ENCODE peak calls at places on chromosomes 3 and 15, in eight cellular contexts. P is H1, B is body of pancreas, M is upper lobe of left lung, K is prostate gland, H is stomach, S is heart left ventricle, F is IMR-90. U is an unnamed sample.

GRCh38 chr3:134885877-134886621 is 91.0 kb downstream of the EPHB1 start:
- DNase-seq in K (no peak), H (no peak), F (no peak), S (no peak), P (peak), B (no peak), M (no peak), U (no peak)

GRCh38 chr3:52051444-52051843 is 4.9 kb downstream of the DUSP7 start:
- DNase-seq in P (no peak), M (no peak), F (no peak), K (no peak), H (no peak), S (no peak), B (no peak), U (no peak)

GRCh38 chr3:129015388-129016105 is 14.4 kb downstream of the EFCC1 start:
- DNase-seq in H (no peak), P (no peak), M (peak), B (no peak), F (no peak), S (peak), K (no peak), U (no peak)

GRCh38 chr3:111236833-111237713 is 165.5 kb downstream of the NECTIN3 start:
- DNase-seq in S (no peak), K (no peak), M (no peak), H (no peak), F (peak), B (no peak), P (no peak), U (no peak)

GRCh38 chr3:31408720-31409119 is 124.0 kb upstream of the STT3B start:
- DNase-seq in B (no peak), K (no peak), P (no peak), M (no peak), S (no peak), F (no peak), H (no peak), U (no peak)

GRCh38 chr15:101244039-101244781 is 7.6 kb downstream of the CHSY1 start:
- DNase-seq in P (no peak), S (no peak), M (no peak), F (peak), K (no peak), B (no peak), H (no peak), U (no peak)

GRCh38 chr3:139310474-139310933 is 33.3 kb upstream of the MRPS22 start:
- DNase-seq in M (no peak), P (no peak), K (no peak), B (no peak), H (no peak), S (no peak), F (peak), U (no peak)

GRCh38 chr3:194860725-194861124 is 175.0 kb downstream of the FAM43A start:
- DNase-seq in K (no peak), H (no peak), P (no peak), M (no peak), B (no peak), S (no peak), F (no peak), U (no peak)

GRCh38 chr3:94195381-94195780 is 132.5 kb downstream of the NSUN3 start:
- DNase-seq in M (no peak), K (no peak), H (no peak), F (no peak), S (no peak), P (no peak), B (no peak), U (no peak)

GRCh38 chr3:126287536-126288181 is 69.5 kb downstream of the KLF15 start:
- DNase-seq in P (peak), M (peak), F (peak), S (peak), H (peak), B (peak), K (peak), U (no peak)

GRCh38 chr3:195441476-195441970 is 1.3 kb downstream of the ACAP2 start:
- DNase-seq in M (no peak), B (no peak), H (no peak), P (no peak), K (no peak), S (no peak), F (peak), U (no peak)

GRCh38 chr3:120093119-120093922 is 926 bp downstream of the GSK3B start:
- DNase-seq in H (no peak), B (peak), F (peak), P (peak), S (no peak), M (peak), K (peak), U (no peak)

GRCh38 chr15:80932989-80933388 is 56.6 kb downstream of the MESD start:
- DNase-seq in K (no peak), P (no peak), M (no peak), H (no peak), S (peak), F (peak), B (no peak), U (no peak)

GRCh38 chr15:69388259-69388658 is 25.9 kb upstream of the KIF23 start:
- DNase-seq in K (no peak), H (no peak), M (no peak), F (no peak), S (no peak), P (no peak), B (no peak), U (peak)

GRCh38 chr3:186307594-186307993 is 54.4 kb downstream of the DGKG start:
- DNase-seq in K (no peak), S (no peak), M (no peak), B (peak), H (no peak), F (peak), P (no peak), U (no peak)

GRCh38 chr3:186308549-186308948 is 53.5 kb downstream of the DGKG start:
- DNase-seq in M (no peak), B (no peak), S (no peak), H (no peak), K (no peak), F (no peak), P (no peak), U (no peak)

GRCh38 chr3:186298876-186299275 is 63.2 kb downstream of the DGKG start:
- DNase-seq in F (no peak), M (no peak), B (no peak), P (no peak), H (no peak), K (no peak), S (no peak), U (no peak)

GRCh38 chr3:186303985-186304384 is 58.0 kb downstream of the DGKG start:
- DNase-seq in B (no peak), F (no peak), P (no peak), H (no peak), K (no peak), S (no peak), M (no peak), U (no peak)
- H3K27ac ChIP-seq in B (no peak), F (no peak), P (no peak), H (no peak), K (no peak), S (no peak), M (no peak), U (no peak)

GRCh38 chr3:158570999-158571702 is at the start of gene MLF1:
- DNase-seq in K (peak), B (peak), F (peak), S (peak), M (peak), H (peak), P (peak), U (peak)
- TF ChIP-seq POLR2A in K (peak), B (peak), F (peak), S (peak), M (peak), H (no peak), P (peak), U (peak)

GRCh38 chr3:63922800-63923199 is 10.6 kb upstream of the SCAANT1 start:
- DNase-seq in S (no peak), H (no peak), K (no peak), M (no peak), B (no peak), F (no peak), P (no peak), U (no peak)

GRCh38 chr3:63918321-63918720 is 6.1 kb upstream of the SCAANT1 start:
- DNase-seq in M (no peak), S (no peak), K (no peak), B (no peak), P (no peak), F (peak), H (no peak), U (no peak)

GRCh38 chr3:63920001-63920400 is 7.8 kb upstream of the SCAANT1 start:
- DNase-seq in H (no peak), K (no peak), S (no peak), B (peak), F (no peak), M (no peak), P (no peak), U (no peak)

GRCh38 chr3:63927623-63928280 is 15.6 kb upstream of the SCAANT1 start:
- DNase-seq in M (no peak), H (no peak), F (peak), P (no peak), B (no peak), K (no peak), S (no peak), U (no peak)

DNA sequence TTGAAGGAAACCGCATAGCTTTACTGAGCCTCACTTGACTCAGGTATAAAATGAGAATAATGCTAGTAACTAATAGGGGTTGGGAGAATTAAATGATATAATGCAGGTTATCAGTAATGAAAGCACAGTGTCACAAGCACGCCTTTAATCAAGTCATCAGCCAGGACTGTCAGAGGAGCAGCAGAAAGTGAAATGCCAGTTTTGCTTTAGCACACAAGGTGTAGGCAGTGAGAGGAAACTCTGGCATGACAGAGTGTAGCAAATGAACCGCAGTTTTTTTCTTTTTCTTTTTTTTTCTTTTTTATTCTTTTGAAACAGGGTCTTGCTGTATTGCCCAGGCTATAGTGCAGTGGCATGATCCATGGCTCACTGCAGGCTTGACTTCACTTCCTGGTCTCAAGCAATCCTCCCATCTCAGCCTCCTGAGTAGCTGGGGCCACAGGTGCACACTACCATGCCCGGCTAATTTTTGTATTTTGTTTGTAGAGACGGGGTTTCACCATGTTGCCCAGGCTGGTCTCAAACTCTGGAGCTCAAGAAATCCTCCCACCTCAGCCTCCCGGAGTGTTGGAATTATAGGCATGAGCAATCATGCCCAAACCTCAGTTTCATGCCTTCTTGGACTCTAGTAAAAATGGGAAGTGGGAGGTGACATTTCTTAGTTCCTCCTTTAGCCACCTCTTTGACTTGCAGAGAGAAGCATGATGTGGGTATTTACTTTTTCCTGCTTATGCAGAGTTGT is 9.7 kb upstream of the SCAANT1 start:
- DNase-seq in S (no peak), K (no peak), H (no peak), F (no peak), M (no peak), B (no peak), P (no peak), U (no peak)
- H3K27ac ChIP-seq in S (no peak), K (no peak), H (peak), F (no peak), M (no peak), B (no peak), P (no peak), U (no peak)

GRCh38 chr15:76336254-76337046 is at the start of gene ISL2:
- DNase-seq in S (no peak), P (peak), B (peak), F (peak), H (peak), K (peak), M (peak), U (no peak)
- TF ChIP-seq POLR2A in S (no peak), P (peak), B (no peak), F (peak), H (no peak), K (peak), M (no peak), U (no peak)

DNA sequence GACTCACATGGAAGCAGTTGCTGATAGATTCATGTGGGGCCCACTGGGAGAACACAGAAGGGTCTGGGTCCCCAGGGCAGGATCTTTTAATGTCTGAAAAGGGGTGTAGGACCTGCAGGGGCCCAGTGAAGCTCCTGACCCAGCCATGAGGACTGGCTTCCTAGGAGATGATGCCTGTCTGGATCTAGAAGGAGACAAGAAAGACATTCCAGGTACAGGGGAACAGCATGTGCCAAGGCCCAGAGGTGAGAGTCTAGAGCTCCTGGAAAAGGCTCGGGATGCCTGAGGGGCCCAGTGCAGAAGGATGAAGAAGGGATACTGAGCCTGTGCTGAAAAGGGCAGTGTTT is 4.7 kb upstream of the SEMA3F start:
- DNase-seq in H (no peak), F (no peak), P (no peak), B (no peak), K (no peak), S (no peak), M (no peak), U (no peak)
- H3K27ac ChIP-seq in H (peak), F (peak), P (no peak), B (no peak), K (peak), S (no peak), M (peak), U (peak)